ENCODE peak calls at places on chromosomes 6 and 20, in ten cellular contexts. W, G, C, F, V, A, Z, R, X and L are unnamed samples. For H3K4me1, the result is how much of the 10 kb centered on the place peaks cover.

GRCh38 chr20:38303908-38304379 is at the start of gene BPI:
- DNase-seq in G (no peak), W (no peak), X (peak), R (no peak), Z (no peak), A (no peak), F (no peak), V (peak), C (no peak), L (peak)

GRCh38 chr6:21593412-21593926 is at the start of gene SOX4:
- DNase-seq in W (peak), V (peak), R (peak), C (peak), G (peak), A (peak), X (peak), F (peak), Z (peak), L (peak)

GRCh38 chr20:36478137-36478905 is 63.0 kb upstream of the MYL9 start:
- DNase-seq in V (no peak), A (no peak), C (no peak), G (no peak), R (no peak), W (peak), Z (no peak), X (no peak), F (no peak), L (no peak)

GRCh38 chr6:112153926-112154621 is 66.7 kb downstream of the FAM229B start:
- DNase-seq in F (no peak), R (no peak), X (no peak), Z (no peak), W (peak), A (no peak), V (no peak), C (no peak), G (no peak), L (no peak)

GRCh38 chr6:109816452-109817374 is 125.6 kb downstream of the FIG4 start:
- DNase-seq in V (no peak), W (no peak), A (no peak), C (no peak), X (no peak), Z (no peak), F (no peak), G (peak), R (peak), L (no peak)

GRCh38 chr6:152273638-152274037 is 363.5 kb downstream of the SYNE1 start:
- DNase-seq in F (peak), A (no peak), W (no peak), V (no peak), C (no peak), G (no peak), Z (no peak), R (no peak), X (no peak), L (no peak)

GRCh38 chr6:75896526-75896925 is 147.5 kb downstream of the MYO6 start:
- DNase-seq in R (no peak), F (no peak), C (no peak), W (no peak), V (no peak), A (no peak), Z (no peak), G (no peak), X (no peak), L (no peak)

GRCh38 chr6:36478051-36478526 is 35.3 kb downstream of the KCTD20 start:
- DNase-seq in G (no peak), W (no peak), Z (no peak), X (no peak), A (no peak), V (no peak), F (no peak), C (no peak), R (no peak), L (no peak)

GRCh38 chr6:42694586-42694985 is 27.8 kb downstream of the PRPH2 start:
- DNase-seq in Z (no peak), W (peak), A (no peak), F (no peak), V (no peak), C (peak), X (no peak), G (no peak), R (no peak), L (no peak)

GRCh38 chr6:124854338-124854922 is 107.8 kb upstream of the RNF217 start:
- DNase-seq in Z (no peak), X (no peak), R (no peak), A (no peak), C (no peak), W (no peak), V (no peak), G (no peak), F (no peak), L (no peak)

GRCh38 chr6:161161889-161162624 is 111.8 kb downstream of the AGPAT4 start:
- DNase-seq in F (no peak), R (no peak), G (no peak), V (no peak), Z (no peak), X (peak), C (peak), A (no peak), W (peak), L (no peak)

GRCh38 chr20:830011-830521 is 3.4 kb upstream of the FAM110A start:
- DNase-seq in Z (no peak), G (no peak), V (no peak), C (no peak), X (peak), F (no peak), A (no peak), W (peak), R (no peak), L (no peak)

GRCh38 chr6:53338304-53338703 is 10.4 kb downstream of the ELOVL5 start:
- DNase-seq in A (no peak), F (no peak), W (no peak), Z (no peak), C (no peak), V (no peak), G (no peak), X (no peak), R (no peak), L (no peak)

GRCh38 chr6:149963462-149964242 is at the start of gene ULBP1:
- DNase-seq in X (peak), A (peak), Z (peak), C (peak), R (peak), W (peak), F (peak), G (peak), V (peak), L (peak)

GRCh38 chr6:91672201-91672600 is 1085.3 kb upstream of the MAP3K7 start:
- DNase-seq in F (no peak), Z (no peak), G (no peak), X (no peak), C (no peak), V (no peak), W (no peak), A (no peak), R (no peak), L (no peak)
- H3K4me1 ChIP-seq in F (under half), Z (under half), G (under half), X (under half), C (under half), V (under half), W (under half), A (under half), R (under half), L (under half)

GRCh38 chr20:59024111-59024530 is 4.9 kb downstream of the TUBB1 start:
- DNase-seq in W (no peak), R (no peak), V (no peak), G (no peak), X (no peak), Z (no peak), F (no peak), A (no peak), C (no peak), L (no peak)
- TF ChIP-seq POLR2A in W (no peak), R (no peak), V (no peak), G (no peak), X (no peak), Z (no peak), F (no peak), A (no peak), C (no peak), L (no peak)

GRCh38 chr6:16769131-16769985 is 8.1 kb upstream of the ATXN1 start:
- DNase-seq in G (no peak), C (no peak), F (no peak), A (no peak), W (peak), R (no peak), Z (peak), V (peak), X (peak), L (peak)
- H3K4me1 ChIP-seq in G (under half), C (under half), F (under half), A (under half), W (under half), R (under half), Z (half or more), V (under half), X (under half), L (under half)

GRCh38 chr6:43988801-43989200 is 138.5 kb downstream of the MRPL14 start:
- DNase-seq in R (no peak), G (no peak), X (no peak), V (no peak), A (no peak), W (no peak), F (no peak), C (no peak), Z (no peak), L (no peak)

GRCh38 chr6:43990627-43991619 is 136.3 kb downstream of the MRPL14 start:
- DNase-seq in G (no peak), V (no peak), C (peak), R (peak), A (no peak), Z (no peak), W (peak), X (peak), F (peak), L (no peak)

GRCh38 chr6:43990275-43990626 is 137.0 kb downstream of the MRPL14 start:
- DNase-seq in V (peak), C (no peak), X (no peak), G (no peak), F (no peak), W (peak), Z (no peak), A (no peak), R (no peak), L (no peak)

GRCh38 chr6:43987838-43988439 is 139.3 kb downstream of the MRPL14 start:
- DNase-seq in C (no peak), V (no peak), R (no peak), F (no peak), G (no peak), W (no peak), Z (no peak), A (no peak), X (no peak), L (no peak)

GRCh38 chr6:43989556-43990248 is 137.6 kb downstream of the MRPL14 start:
- DNase-seq in Z (no peak), W (no peak), R (no peak), F (no peak), A (no peak), C (no peak), V (peak), G (no peak), X (no peak), L (no peak)
- TF ChIP-seq POLR2A in Z (no peak), W (no peak), R (no peak), F (no peak), A (no peak), C (no peak), V (no peak), G (no peak), X (no peak), L (no peak)

GRCh38 chr6:158816329-158816728 is 2.8 kb downstream of the EZR start:
- DNase-seq in Z (no peak), X (no peak), V (no peak), A (no peak), R (no peak), W (no peak), C (peak), F (no peak), G (no peak), L (no peak)

GRCh38 chr6:158813032-158813431 is 6.1 kb downstream of the EZR start:
- DNase-seq in F (no peak), W (no peak), V (no peak), A (no peak), X (no peak), R (no peak), Z (no peak), C (peak), G (no peak), L (peak)

GRCh38 chr6:158815915-158816314 is 3.3 kb downstream of the EZR start:
- DNase-seq in F (no peak), C (no peak), X (no peak), R (no peak), Z (no peak), W (no peak), A (no peak), V (no peak), G (no peak), L (no peak)

GRCh38 chr6:158817298-158818007 is 1.7 kb downstream of the EZR start:
- DNase-seq in F (peak), C (peak), X (peak), Z (no peak), A (no peak), V (peak), R (no peak), G (no peak), W (peak), L (peak)

DNA sequence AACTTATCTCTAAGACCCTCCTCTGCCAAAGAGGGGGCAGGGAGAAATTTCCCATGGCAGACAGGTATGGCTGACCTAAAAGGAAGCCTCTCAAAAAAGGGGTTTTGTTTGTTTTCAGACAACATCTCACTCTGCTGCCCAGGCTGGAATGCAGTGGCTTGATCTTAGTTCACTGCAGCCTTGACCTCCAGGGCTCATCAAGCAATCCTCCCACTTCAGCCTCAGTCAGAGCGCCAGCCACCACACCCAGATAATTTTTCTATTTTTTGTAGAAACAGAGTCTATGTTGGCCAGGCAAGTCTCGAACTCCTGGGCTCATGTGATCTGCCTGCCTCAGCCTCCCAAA is 3.8 kb downstream of the EZR start:
- DNase-seq in Z (no peak), G (no peak), F (no peak), W (no peak), X (no peak), V (no peak), A (no peak), R (no peak), C (peak), L (peak)
- H3K4me1 ChIP-seq in Z (half or more), G (half or more), F (half or more), W (under half), X (under half), V (under half), A (half or more), R (under half), C (half or more), L (half or more)

GRCh38 chr6:33236852-33237251 is 28.6 kb downstream of the RING1 start:
- DNase-seq in X (no peak), V (no peak), W (no peak), G (no peak), F (no peak), C (no peak), Z (no peak), R (no peak), A (no peak), L (no peak)

GRCh38 chr6:33235221-33235634 is 26.9 kb downstream of the RING1 start:
- DNase-seq in A (no peak), X (no peak), Z (no peak), G (no peak), F (no peak), C (no peak), R (no peak), W (no peak), V (no peak), L (no peak)

GRCh38 chr6:33241968-33242367 is 29.7 kb downstream of the VPS52 start:
- DNase-seq in Z (no peak), F (no peak), C (no peak), R (no peak), W (no peak), V (no peak), X (no peak), G (no peak), A (no peak), L (no peak)

DNA sequence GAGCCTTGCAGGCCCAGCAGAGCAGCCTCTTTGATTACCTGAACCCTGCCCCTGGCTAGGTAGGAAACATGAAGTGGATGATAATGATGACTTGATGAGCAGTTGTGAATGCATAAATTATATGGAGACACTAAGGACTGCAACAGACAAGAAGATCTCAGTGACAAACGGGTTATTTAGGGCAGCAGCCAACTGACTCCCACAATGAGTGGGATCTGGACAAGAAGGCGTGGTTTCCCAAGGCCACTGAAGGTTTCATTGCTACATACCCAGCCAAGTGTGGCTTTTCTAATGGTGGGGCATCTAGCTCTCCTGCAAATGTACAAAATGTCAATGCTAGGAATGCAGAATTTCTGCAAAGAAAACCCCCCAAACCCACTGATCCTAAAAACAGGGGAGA is 29.4 kb downstream of the RING1 start:
- DNase-seq in F (no peak), X (peak), W (no peak), Z (no peak), A (no peak), G (no peak), C (no peak), V (no peak), R (no peak), L (no peak)
- TF ChIP-seq POLR2A in F (no peak), X (no peak), W (no peak), Z (no peak), A (no peak), G (no peak), C (no peak), V (no peak), R (no peak), L (no peak)

GRCh38 chr6:136521891-136522290 is 28.3 kb downstream of the MAP7 start:
- DNase-seq in V (no peak), X (no peak), Z (no peak), A (no peak), F (no peak), C (no peak), R (no peak), W (no peak), G (no peak), L (no peak)

GRCh38 chr6:136524339-136524935 is 25.8 kb downstream of the MAP7 start:
- DNase-seq in V (no peak), F (no peak), R (no peak), X (no peak), C (no peak), W (no peak), A (no peak), Z (no peak), G (no peak), L (no peak)

GRCh38 chr6:136522636-136523035 is 27.6 kb downstream of the MAP7 start:
- DNase-seq in Z (no peak), G (no peak), V (no peak), C (no peak), R (no peak), A (no peak), X (no peak), F (no peak), W (no peak), L (no peak)

GRCh38 chr6:136521430-136521829 is 28.8 kb downstream of the MAP7 start:
- DNase-seq in A (no peak), Z (no peak), C (no peak), X (no peak), V (no peak), R (no peak), G (no peak), F (no peak), W (no peak), L (no peak)

GRCh38 chr6:136523196-136523595 is 27.0 kb downstream of the MAP7 start:
- DNase-seq in R (no peak), A (no peak), V (no peak), C (no peak), G (no peak), F (no peak), W (no peak), Z (no peak), X (no peak), L (no peak)
- H3K4me1 ChIP-seq in R (under half), A (under half), V (under half), C (under half), G (under half), F (under half), W (under half), Z (under half), X (under half), L (under half)

DNA sequence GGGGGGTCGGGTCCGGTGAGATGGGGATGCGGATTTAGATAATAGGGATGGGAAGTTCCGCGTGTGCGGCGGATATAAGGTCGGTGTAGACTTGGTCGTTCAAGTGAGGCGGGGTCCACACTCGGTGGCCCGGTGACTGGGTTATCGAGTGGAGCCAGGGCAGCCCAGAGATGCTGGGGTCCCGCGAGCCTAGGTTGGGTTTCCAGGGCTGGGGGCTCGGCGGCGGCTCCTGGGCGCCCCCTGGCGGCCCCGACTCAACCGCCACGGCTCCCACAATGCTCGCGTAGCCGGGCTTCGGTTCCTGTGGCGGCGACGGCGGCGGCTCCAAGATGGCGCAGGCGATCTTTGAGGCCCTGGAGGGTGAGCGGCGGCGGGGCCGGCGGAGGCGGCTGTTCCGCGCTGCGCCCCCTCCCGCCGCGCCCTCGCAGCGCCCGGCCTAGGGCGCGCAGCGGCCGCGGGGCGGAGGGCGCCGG is at the start of gene ZNF341:
- DNase-seq in W (peak), C (peak), F (peak), X (peak), V (peak), A (peak), R (peak), G (peak), Z (peak), L (peak)
- TF ChIP-seq POLR2A in W (no peak), C (peak), F (no peak), X (no peak), V (no peak), A (no peak), R (no peak), G (no peak), Z (no peak), L (no peak)

GRCh38 chr20:41180599-41181333 is 43.4 kb downstream of the PLCG1 start:
- DNase-seq in W (no peak), V (no peak), X (no peak), F (no peak), R (no peak), C (no peak), Z (no peak), G (no peak), A (peak), L (peak)
- H3K4me1 ChIP-seq in W (under half), V (under half), X (under half), F (under half), R (under half), C (under half), Z (under half), G (under half), A (under half), L (under half)

DNA sequence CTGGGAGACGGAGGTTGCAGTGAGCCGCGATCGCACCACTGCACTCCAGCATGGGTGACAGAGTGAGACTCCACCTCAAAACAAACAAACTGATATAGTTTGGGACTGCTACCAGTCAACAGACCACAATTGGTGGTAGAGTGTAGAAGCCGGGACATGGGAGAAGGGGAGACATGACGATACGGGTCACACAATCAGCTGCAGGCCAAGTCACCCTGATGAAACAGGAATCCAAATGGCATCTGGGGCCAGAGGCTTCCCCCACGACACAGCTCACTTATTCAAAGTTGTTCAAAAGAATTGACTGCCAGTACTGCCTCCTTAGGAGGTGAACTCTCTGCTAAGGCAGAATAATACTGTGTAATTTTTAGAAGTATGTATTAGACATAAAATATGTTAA is 27.5 kb downstream of the AMD1 start:
- DNase-seq in V (no peak), G (no peak), Z (no peak), R (no peak), X (no peak), C (no peak), W (no peak), A (no peak), F (no peak), L (no peak)
- TF ChIP-seq POLR2A in V (no peak), G (no peak), Z (no peak), R (no peak), X (no peak), C (no peak), W (no peak), A (no peak), F (no peak), L (no peak)